ENCODE peak calls at places on chromosomes 5 and 9, in four cellular contexts. N, X, R and E are unnamed samples.

GRCh38 chr5:156693113-156693512 is 157.0 kb upstream of the PPP1R2B start:
- DNase-seq in N (no peak), X (peak; percentile 82), R (no peak), E (no peak)

GRCh38 chr5:61000887-61001286 is 55.9 kb downstream of the NDUFAF2 start:
- DNase-seq in N (no peak), X (no peak), R (no peak), E (no peak)

GRCh38 chr5:156438076-156438475 is 111.1 kb downstream of the SGCD start:
- DNase-seq in N (no peak), X (no peak), R (no peak), E (no peak)

GRCh38 chr5:8953016-8953415 is 592.9 kb downstream of the SEMA5A start:
- DNase-seq in N (peak; percentile 23), X (no peak), R (no peak), E (no peak)

GRCh38 chr9:137172907-137173794 is 1.3 kb upstream of the TMEM210 start:
- DNase-seq in N (no peak), X (no peak), R (no peak), E (no peak)

GRCh38 chr9:127937046-127937382 is 640 bp downstream of the DPM2 start:
- DNase-seq in N (no peak), X (no peak), R (no peak), E (no peak)

GRCh38 chr9:4073371-4073770 is 226.5 kb downstream of the GLIS3 start:
- DNase-seq in N (no peak), X (peak; percentile 8), R (no peak), E (peak; percentile 20)

GRCh38 chr5:133427121-133427777 is 185.1 kb downstream of the FSTL4 start:
- DNase-seq in N (no peak), X (no peak), R (no peak), E (no peak)

GRCh38 chr5:139671096-139671841 is 23.1 kb downstream of the CXXC5 start:
- DNase-seq in N (no peak), X (no peak), R (no peak), E (no peak)

GRCh38 chr9:136803551-136804508 is 3.9 kb upstream of the RABL6 start:
- DNase-seq in N (no peak), X (no peak), R (no peak), E (no peak)

GRCh38 chr5:91283899-91284298 is 99.2 kb downstream of the ARRDC3 start:
- DNase-seq in N (no peak), X (no peak), R (no peak), E (no peak)

GRCh38 chr5:168216989-168217388 is 74.5 kb upstream of the WWC1 start:
- DNase-seq in N (no peak), X (no peak), R (no peak), E (no peak)

GRCh38 chr5:168214886-168215285 is 76.6 kb upstream of the WWC1 start:
- DNase-seq in N (no peak), X (no peak), R (no peak), E (no peak)

GRCh38 chr5:168217497-168217896 is 73.9 kb upstream of the WWC1 start:
- DNase-seq in N (no peak), X (no peak), R (no peak), E (no peak)

GRCh38 chr5:168214071-168214470 is 77.4 kb upstream of the WWC1 start:
- DNase-seq in N (no peak), X (no peak), R (no peak), E (no peak)

DNA sequence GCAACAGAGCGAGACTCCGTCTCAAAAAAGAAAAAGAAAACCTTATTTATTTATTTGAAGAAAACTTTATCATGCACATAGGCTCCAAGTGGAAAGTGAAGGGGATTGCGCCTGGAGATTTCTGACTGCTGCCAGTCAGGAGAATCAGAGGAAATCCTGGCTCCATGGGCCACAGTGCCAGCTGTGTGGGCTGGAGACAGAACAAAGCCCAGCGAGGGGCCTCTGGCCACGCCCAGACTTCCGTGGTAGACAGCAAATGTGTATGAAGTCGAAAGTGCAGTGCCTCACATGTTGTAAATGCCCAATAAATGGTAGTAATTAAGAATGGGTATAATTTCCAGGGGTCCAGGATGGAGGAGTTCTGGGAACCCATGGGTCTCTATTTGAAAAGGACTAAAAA is 75.8 kb upstream of the WWC1 start:
- DNase-seq in N (no peak), X (no peak), R (no peak), E (no peak)
- TF ChIP-seq TARDBP in N (no peak), X (no peak), R (no peak), E (no peak)

DNA sequence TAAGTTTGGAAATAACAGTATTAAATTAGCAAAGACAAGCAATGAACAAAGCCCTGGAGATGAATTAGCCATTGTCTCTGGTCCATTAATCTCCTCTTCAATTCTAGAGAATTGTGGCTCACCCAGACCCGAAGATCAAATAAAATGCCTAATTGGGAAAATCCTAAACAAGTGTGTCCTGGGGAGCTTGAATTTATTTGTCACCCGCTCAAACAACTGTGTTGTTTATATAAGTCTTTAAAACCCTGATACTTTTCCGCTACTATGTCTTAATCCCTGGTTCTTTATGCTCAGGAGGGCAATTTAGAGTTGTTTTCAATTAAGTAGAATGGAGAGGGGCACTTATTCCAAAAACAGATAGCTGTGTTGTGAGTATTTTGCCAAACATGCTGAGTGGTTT is 128.4 kb downstream of the ANXA1 start:
- DNase-seq in N (no peak), X (no peak), R (no peak), E (no peak)
- TF ChIP-seq BHLHE40 in N (no peak), X (no peak), R (no peak), E (no peak)

GRCh38 chr9:29214162-29214520 is 1640.9 kb upstream of the C9orf72 start:
- DNase-seq in N (no peak), X (no peak), R (no peak), E (peak; percentile 51)

GRCh38 chr9:29211681-29212589 is 1638.7 kb upstream of the C9orf72 start:
- DNase-seq in N (no peak), X (peak; percentile 12), R (no peak), E (peak; percentile 69)

GRCh38 chr9:29211003-29211584 is 1637.8 kb upstream of the C9orf72 start:
- DNase-seq in N (no peak), X (no peak), R (no peak), E (no peak)

GRCh38 chr9:29213374-29214161 is 1640.3 kb upstream of the C9orf72 start:
- DNase-seq in N (no peak), X (no peak), R (no peak), E (peak; percentile 25)

GRCh38 chr9:29212590-29213373 is 1639.5 kb upstream of the C9orf72 start:
- DNase-seq in N (no peak), X (no peak), R (no peak), E (peak; percentile 15)
- TF ChIP-seq SP1 in N (no peak), X (no peak), R (no peak), E (no peak)

DNA sequence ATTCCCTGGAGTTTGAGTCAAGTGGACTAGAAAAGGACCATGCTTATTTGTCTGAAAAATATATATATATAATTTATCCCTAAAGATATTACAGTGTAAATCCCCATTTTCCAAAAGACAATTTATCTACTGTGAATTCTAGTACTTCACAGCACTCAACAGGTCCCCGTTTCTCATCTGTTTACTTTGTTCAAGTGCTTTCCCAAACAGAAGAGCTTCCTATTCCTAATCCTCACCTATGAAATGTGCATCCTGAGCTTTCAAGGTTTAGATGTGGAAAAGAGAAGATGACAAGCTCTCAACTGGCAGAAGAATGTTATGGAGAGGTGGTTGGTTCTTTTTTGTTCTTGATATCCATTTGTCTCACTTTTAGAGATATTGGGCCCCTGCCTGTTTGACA is 401.6 kb upstream of the ZNF608 start:
- DNase-seq in N (no peak), X (no peak), R (no peak), E (no peak)
- TF ChIP-seq TARDBP in N (no peak), X (no peak), R (no peak), E (no peak)

DNA sequence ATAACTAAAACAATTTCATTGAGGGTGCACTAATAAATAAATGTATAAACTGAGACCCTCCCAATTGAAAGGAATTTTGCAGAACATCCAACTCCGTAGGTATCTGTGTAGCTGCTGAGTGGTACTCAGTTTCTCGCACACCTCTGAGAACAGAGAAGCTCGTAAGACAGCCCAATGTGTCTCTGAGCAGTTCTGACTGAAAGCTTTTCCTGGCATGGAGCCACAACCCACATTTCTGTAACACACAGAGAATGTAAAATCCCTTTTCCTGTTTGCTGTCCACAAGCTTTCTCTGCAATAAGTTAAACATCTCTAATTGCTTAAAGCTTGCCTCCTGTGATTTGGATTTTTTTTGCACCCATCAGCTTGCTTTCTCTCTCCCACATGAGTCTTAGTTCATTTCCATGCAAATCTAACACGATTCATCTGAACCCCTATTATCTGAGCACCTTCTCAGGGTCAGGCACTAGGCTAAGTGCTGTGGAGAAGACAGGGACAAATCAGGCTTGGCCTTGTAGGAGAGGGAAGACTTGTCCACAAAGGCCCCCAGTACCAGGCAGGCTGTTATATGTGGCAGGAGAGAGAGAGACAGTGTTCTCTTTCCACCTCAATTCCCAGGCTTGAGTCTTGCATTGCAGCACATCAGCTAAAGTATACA is 44.2 kb upstream of the COL15A1 start:
- DNase-seq in N (no peak), X (no peak), R (no peak), E (no peak)
- TF ChIP-seq BHLHE40 in N (no peak), X (no peak), R (no peak), E (no peak)

GRCh38 chr5:111747336-111747735 is 9.7 kb downstream of the NREP start:
- DNase-seq in N (no peak), X (no peak), R (no peak), E (no peak)

GRCh38 chr5:111746791-111747190 is 10.2 kb downstream of the NREP start:
- DNase-seq in N (no peak), X (no peak), R (no peak), E (no peak)

GRCh38 chr5:111749303-111750026 is 7.5 kb downstream of the NREP start:
- DNase-seq in N (no peak), X (no peak), R (no peak), E (no peak)

GRCh38 chr5:111745075-111745474 is 11.9 kb downstream of the NREP start:
- DNase-seq in N (no peak), X (no peak), R (no peak), E (no peak)

GRCh38 chr5:111748304-111748763 is 8.7 kb downstream of the NREP start:
- DNase-seq in N (no peak), X (no peak), R (no peak), E (no peak)
- TF ChIP-seq SP1 in N (no peak), X (no peak), R (no peak), E (no peak)

DNA sequence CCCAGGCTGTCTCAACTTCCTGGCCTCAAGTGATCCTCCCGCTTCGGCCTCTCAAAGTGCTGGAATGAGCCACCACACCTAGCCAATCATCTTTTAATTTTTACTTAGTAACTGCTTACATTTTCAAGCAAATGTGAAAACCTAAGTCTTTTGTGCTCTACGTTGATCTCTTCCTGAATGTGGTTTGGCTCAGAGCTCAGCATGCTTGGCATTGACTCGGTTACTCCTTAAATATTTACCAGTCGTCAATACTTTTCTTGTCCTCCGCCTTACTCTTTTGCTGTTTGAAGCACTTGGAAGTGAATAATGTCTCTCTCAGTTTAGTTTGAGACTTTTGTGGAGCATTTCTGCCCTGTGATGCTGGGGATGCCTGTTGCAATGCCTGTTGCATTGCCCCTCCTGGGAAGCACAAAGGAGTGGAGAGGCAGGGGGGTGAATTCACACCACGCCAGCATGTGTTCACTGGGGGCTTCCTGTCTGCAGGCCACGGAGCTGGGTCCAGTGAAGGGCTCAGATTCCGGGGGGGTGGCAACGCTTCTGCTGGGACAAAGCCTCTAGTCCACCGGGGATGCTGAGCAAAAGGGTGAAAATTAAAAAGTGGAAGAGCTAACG is 13.1 kb upstream of the TENT4A start:
- DNase-seq in N (no peak), X (no peak), R (no peak), E (no peak)
- TF ChIP-seq TARDBP in N (no peak), X (no peak), R (no peak), E (no peak)